ENCODE peak calls at places on chromosomes 6 and 20, in five cellular contexts. R, M, U, L and G are unnamed samples.
A peak's percentile ranks its signal among the peaks of the same experiment; 100 is the strongest.

GRCh38 chr6:134925800-134926199 is 24.1 kb downstream of the ALDH8A1 start:
- DNase-seq in R (no peak), M (no peak), U (no peak), L (no peak), G (no peak)

GRCh38 chr6:169656626-169657610 is 44.9 kb downstream of the WDR27 start:
- DNase-seq in R (no peak), M (no peak), U (no peak), L (no peak), G (no peak)

GRCh38 chr20:57872816-57873409 is 163.1 kb upstream of the PMEPA1 start:
- DNase-seq in R (peak; percentile 42), M (no peak), U (no peak), L (no peak), G (no peak)

GRCh38 chr20:9051508-9051907 is 17.4 kb upstream of the PLCB4 start:
- DNase-seq in R (no peak), M (no peak), U (no peak), L (peak; percentile 43), G (no peak)

GRCh38 chr6:143549221-143549620 is 37.7 kb upstream of the FUCA2 start:
- DNase-seq in R (no peak), M (no peak), U (no peak), L (no peak), G (no peak)

GRCh38 chr6:46013639-46014038 is 2.0 kb downstream of the CLIC5 start:
- DNase-seq in R (no peak), M (no peak), U (no peak), L (no peak), G (no peak)

GRCh38 chr6:145015739-145016558 is 719.4 kb downstream of the EPM2A start:
- DNase-seq in R (no peak), M (no peak), U (peak; percentile 11), L (no peak), G (no peak)

GRCh38 chr6:69894578-69895347 is 28.4 kb downstream of the COL19A1 start:
- DNase-seq in R (no peak), M (no peak), U (peak; percentile 62), L (no peak), G (no peak)

GRCh38 chr20:19211661-19212523 is 550 bp upstream of the SLC24A3 start:
- DNase-seq in R (peak; percentile 78), M (no peak), U (no peak), L (no peak), G (peak; percentile 19)

GRCh38 chr6:16762547-16763477 is 1.6 kb upstream of the ATXN1 start:
- DNase-seq in R (peak; percentile 75), M (peak; percentile 80), U (no peak), L (peak; percentile 82), G (peak; percentile 71)

GRCh38 chr6:135162678-135163439 is 18.2 kb upstream of the MYB start:
- DNase-seq in R (no peak), M (no peak), U (no peak), L (peak; percentile 23), G (peak; percentile 49)

GRCh38 chr6:111038534-111039252 is 48.6 kb upstream of the SLC16A10 start:
- DNase-seq in R (no peak), M (no peak), U (no peak), L (no peak), G (no peak)

GRCh38 chr6:134119481-134119880 is 67.1 kb upstream of the SLC2A12 start:
- DNase-seq in R (no peak), M (no peak), U (no peak), L (no peak), G (no peak)

GRCh38 chr6:100620085-100620484 is 155.4 kb upstream of the SIM1 start:
- DNase-seq in R (no peak), M (no peak), U (no peak), L (no peak), G (no peak)

GRCh38 chr6:84026721-84027164 is 6.8 kb upstream of the MRAP2 start:
- DNase-seq in R (no peak), M (no peak), U (no peak), L (peak; percentile 10), G (peak; percentile 21)

GRCh38 chr6:121305957-121306607 is 28.2 kb downstream of the TBC1D32 start:
- DNase-seq in R (no peak), M (no peak), U (no peak), L (peak; percentile 59), G (no peak)

GRCh38 chr20:49668181-49668877 is 45.3 kb downstream of the B4GALT5 start:
- DNase-seq in R (no peak), M (no peak), U (peak; percentile 96), L (no peak), G (peak; percentile 73)

GRCh38 chr6:144989319-144990099 is 704.4 kb downstream of the UTRN start:
- DNase-seq in R (no peak), M (no peak), U (no peak), L (no peak), G (no peak)

GRCh38 chr20:4067600-4068261 is 52.4 kb upstream of the RNF24 start:
- DNase-seq in R (peak; percentile 44), M (no peak), U (no peak), L (no peak), G (no peak)

GRCh38 chr20:57806476-57806875 is 96.7 kb upstream of the PMEPA1 start:
- DNase-seq in R (no peak), M (no peak), U (no peak), L (no peak), G (no peak)

GRCh38 chr6:72784581-72784980 is 162.7 kb downstream of the KCNQ5 start:
- DNase-seq in R (no peak), M (no peak), U (no peak), L (no peak), G (no peak)

GRCh38 chr6:148530394-148530923 is 187.8 kb downstream of the SASH1 start:
- DNase-seq in R (no peak), M (no peak), U (no peak), L (no peak), G (no peak)

GRCh38 chr6:165679326-165679725 is 16.3 kb upstream of the PDE10A start:
- DNase-seq in R (no peak), M (no peak), U (no peak), L (no peak), G (no peak)

GRCh38 chr6:85795966-85796365 is 153.3 kb upstream of the SYNCRIP start:
- DNase-seq in R (no peak), M (no peak), U (no peak), L (no peak), G (no peak)

GRCh38 chr20:33518071-33518470 is 28.2 kb downstream of the CBFA2T2 start:
- DNase-seq in R (no peak), M (no peak), U (no peak), L (no peak), G (no peak)

GRCh38 chr6:105814745-105815536 is 271.2 kb upstream of the PRDM1 start:
- DNase-seq in R (no peak), M (no peak), U (no peak), L (no peak), G (no peak)

GRCh38 chr6:8195040-8195713 is 92.8 kb upstream of the EEF1E1 start:
- DNase-seq in R (no peak), M (no peak), U (no peak), L (peak; percentile 17), G (no peak)

GRCh38 chr6:167302796-167303195 is 11.7 kb downstream of the UNC93A start:
- DNase-seq in R (no peak), M (no peak), U (no peak), L (no peak), G (no peak)

GRCh38 chr20:58616411-58616810 is 34.7 kb upstream of the STX16 start:
- DNase-seq in R (no peak), M (no peak), U (no peak), L (no peak), G (no peak)

GRCh38 chr20:41497186-41497895 is 120.8 kb downstream of the CHD6 start:
- DNase-seq in R (no peak), M (no peak), U (no peak), L (peak; percentile 93), G (no peak)

GRCh38 chr20:23666698-23667097 is 22.1 kb downstream of the CST4 start:
- DNase-seq in R (no peak), M (no peak), U (no peak), L (no peak), G (no peak)

GRCh38 chr6:11427827-11428245 is 109.7 kb upstream of the TMEM170B start:
- DNase-seq in R (no peak), M (no peak), U (no peak), L (peak; percentile 55), G (no peak)

GRCh38 chr20:48049631-48050030 is 264.4 kb upstream of the SULF2 start:
- DNase-seq in R (no peak), M (no peak), U (no peak), L (no peak), G (no peak)

GRCh38 chr6:16761469-16762264 is 407 bp upstream of the ATXN1 start:
- DNase-seq in R (peak; percentile 95), M (peak; percentile 95), U (no peak), L (peak; percentile 92), G (peak; percentile 91)

GRCh38 chr20:44733341-44734069 is 12.2 kb upstream of the KCNK15 start:
- DNase-seq in R (peak; percentile 86), M (peak; percentile 82), U (no peak), L (peak; percentile 67), G (peak; percentile 64)
- TF ChIP-seq POLR2AphosphoS5 in R (no peak), M (no peak), U (no peak), L (no peak), G (no peak)

DNA sequence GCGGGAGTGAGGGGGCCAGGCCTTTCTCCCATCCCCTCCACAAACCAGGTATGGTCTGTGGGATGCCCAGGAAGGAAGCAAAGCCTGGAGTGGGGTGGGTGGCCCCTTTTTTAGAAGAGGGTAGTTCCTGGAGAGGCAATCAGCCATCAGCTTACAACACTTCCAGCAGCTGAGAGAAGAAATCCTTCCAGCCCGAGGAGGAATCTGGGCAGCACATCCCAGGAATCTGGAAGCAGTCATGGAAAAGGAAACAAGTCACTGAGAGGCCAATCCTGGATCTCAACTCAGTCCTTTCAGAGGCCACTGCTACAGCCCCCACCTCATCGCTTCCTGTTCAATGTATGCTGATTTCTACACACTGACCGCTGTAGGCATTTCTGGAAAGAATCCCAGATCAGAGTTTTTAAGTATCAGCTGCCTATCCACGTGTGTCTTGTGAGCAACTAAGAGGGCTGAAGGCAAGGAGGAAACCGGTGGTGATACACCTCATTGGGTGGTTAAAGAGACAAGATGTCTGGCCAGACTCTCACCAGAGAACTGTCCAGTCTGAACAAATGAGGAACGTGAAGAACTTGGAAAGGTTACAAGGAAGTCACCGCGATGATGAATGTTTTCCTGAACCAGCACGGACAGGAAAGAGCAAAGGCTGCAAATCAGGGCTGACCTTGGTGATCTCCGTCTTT is 92.9 kb upstream of the SHLD1 start:
- DNase-seq in R (peak; percentile 87), M (peak; percentile 67), U (no peak), L (peak; percentile 70), G (peak; percentile 25)
- TF ChIP-seq EP300 in R (no peak), M (no peak), U (no peak), L (no peak), G (no peak)

GRCh38 chr20:63022501-63022900 is 15.7 kb upstream of the BHLHE23 start:
- DNase-seq in R (no peak), M (no peak), U (no peak), L (no peak), G (no peak)
- H3K27me3 ChIP-seq in R (peaks cover 30% of the 10 kb centered on the region), M (peaks cover 100% of the 10 kb centered on the region), U (no peaks in the 10 kb centered on the region), L (peaks cover 96% of the 10 kb centered on the region), G (peaks cover 97% of the 10 kb centered on the region)

GRCh38 chr20:45994761-45995160 is 13.9 kb upstream of the MMP9 start:
- DNase-seq in R (no peak), M (no peak), U (no peak), L (no peak), G (no peak)

GRCh38 chr20:45991616-45992015 is 17.1 kb upstream of the MMP9 start:
- DNase-seq in R (peak; percentile 18), M (no peak), U (no peak), L (no peak), G (no peak)

GRCh38 chr20:45997187-45997586 is 11.5 kb upstream of the MMP9 start:
- DNase-seq in R (peak; percentile 15), M (no peak), U (no peak), L (no peak), G (no peak)

GRCh38 chr20:45995213-45996097 is 13.3 kb upstream of the MMP9 start:
- DNase-seq in R (peak; percentile 10), M (no peak), U (no peak), L (no peak), G (no peak)

GRCh38 chr20:45993197-45993951 is 15.3 kb upstream of the MMP9 start:
- DNase-seq in R (peak; percentile 45), M (no peak), U (no peak), L (peak; percentile 56), G (peak; percentile 61)
- TF ChIP-seq POLR2AphosphoS5 in R (no peak), M (peak; percentile 57), U (no peak), L (no peak), G (no peak)